ENCODE peak calls at places on chromosomes 12 and 14, in seven cellular contexts. X, M, D, W, S, C and F are unnamed samples.
A peak's percentile ranks its signal among the peaks of the same experiment; 100 is the strongest.

GRCh38 chr12:130186631-130187269 is 24.5 kb downstream of the FZD10 start:
- DNase-seq in X (peak; percentile 16), M (no peak), D (no peak), W (no peak), S (no peak), C (no peak), F (no peak)

GRCh38 chr12:88683628-88684027 is 103.4 kb upstream of the KITLG start:
- DNase-seq in X (no peak), M (no peak), D (no peak), W (no peak), S (no peak), C (no peak), F (no peak)

GRCh38 chr14:22466520-22466919 is 122.5 kb downstream of the DAD1 start:
- DNase-seq in X (no peak), M (no peak), D (no peak), W (no peak), S (peak; percentile 46), C (peak; percentile 33), F (no peak)

GRCh38 chr12:109433618-109434017 is 43.5 kb downstream of the KCTD10 start:
- DNase-seq in X (peak; percentile 6), M (no peak), D (no peak), W (no peak), S (no peak), C (no peak), F (no peak)

GRCh38 chr12:26303418-26303817 is 108.0 kb downstream of the SSPN start:
- DNase-seq in X (no peak), M (no peak), D (no peak), W (no peak), S (no peak), C (no peak), F (no peak)

GRCh38 chr12:30067156-30067555 is 283.4 kb upstream of the TMTC1 start:
- DNase-seq in X (no peak), M (no peak), D (no peak), W (no peak), S (no peak), C (peak; percentile 22), F (no peak)

GRCh38 chr12:28331130-28331529 is 140.9 kb downstream of the CCDC91 start:
- DNase-seq in X (no peak), M (no peak), D (no peak), W (no peak), S (no peak), C (peak; percentile 26), F (no peak)

GRCh38 chr12:72272731-72273498 is 745 bp downstream of the TRHDE start:
- DNase-seq in X (peak; percentile 38), M (peak; percentile 63), D (no peak), W (no peak), S (no peak), C (peak; percentile 65), F (no peak)

GRCh38 chr14:20400965-20401593 is 12.2 kb downstream of the TEP1 start:
- DNase-seq in X (no peak), M (no peak), D (no peak), W (no peak), S (no peak), C (peak; percentile 7), F (no peak)

GRCh38 chr12:29831173-29831572 is 47.4 kb upstream of the TMTC1 start:
- DNase-seq in X (no peak), M (no peak), D (no peak), W (no peak), S (no peak), C (no peak), F (no peak)

GRCh38 chr12:110001596-110001995 is 2.4 kb downstream of the ANKRD13A start:
- DNase-seq in X (no peak), M (no peak), D (no peak), W (no peak), S (no peak), C (peak; percentile 95), F (no peak)

GRCh38 chr14:105105158-105105557 is 39.9 kb upstream of the GPR132 start:
- DNase-seq in X (no peak), M (no peak), D (no peak), W (no peak), S (no peak), C (no peak), F (no peak)

GRCh38 chr14:92586001-92586947 is 72.7 kb downstream of the RIN3 start:
- DNase-seq in X (no peak), M (no peak), D (no peak), W (no peak), S (no peak), C (peak; percentile 100), F (no peak)

GRCh38 chr12:115201928-115202327 is 518.0 kb upstream of the TBX3 start:
- DNase-seq in X (no peak), M (no peak), D (no peak), W (no peak), S (no peak), C (no peak), F (no peak)

GRCh38 chr14:33702293-33702692 is 248.6 kb downstream of the EGLN3 start:
- DNase-seq in X (no peak), M (no peak), D (no peak), W (no peak), S (no peak), C (no peak), F (no peak)

GRCh38 chr12:46786774-46787173 is 39.0 kb downstream of the SLC38A4 start:
- DNase-seq in X (no peak), M (no peak), D (no peak), W (no peak), S (no peak), C (peak; percentile 62), F (no peak)

GRCh38 chr14:99596071-99596627 is 7.9 kb downstream of the CCDC85C start:
- DNase-seq in X (no peak), M (no peak), D (no peak), W (no peak), S (no peak), C (no peak), F (no peak)

GRCh38 chr12:80269953-80270552 is 170.7 kb downstream of the OTOGL start:
- DNase-seq in X (peak; percentile 13), M (peak; percentile 59), D (no peak), W (no peak), S (peak; percentile 38), C (no peak), F (no peak)

GRCh38 chr12:3329361-3329760 is 161.6 kb upstream of the PRMT8 start:
- DNase-seq in X (no peak), M (no peak), D (no peak), W (no peak), S (no peak), C (no peak), F (no peak)

GRCh38 chr14:63924375-63924774 is 71.6 kb downstream of the SYNE2 start:
- DNase-seq in X (no peak), M (no peak), D (no peak), W (no peak), S (no peak), C (no peak), F (no peak)

GRCh38 chr14:90341784-90342183 is 10.0 kb upstream of the NRDE2 start:
- DNase-seq in X (no peak), M (no peak), D (no peak), W (no peak), S (no peak), C (no peak), F (no peak)

GRCh38 chr14:54792288-54792687 is 110.3 kb downstream of the GCH1 start:
- DNase-seq in X (no peak), M (no peak), D (no peak), W (no peak), S (no peak), C (no peak), F (no peak)

GRCh38 chr14:102116361-102117180 is 23.1 kb upstream of the WDR20 start:
- DNase-seq in X (no peak), M (no peak), D (no peak), W (no peak), S (no peak), C (no peak), F (no peak)

GRCh38 chr12:40101747-40102146 is 4.1 kb downstream of the SLC2A13 start:
- DNase-seq in X (no peak), M (no peak), D (no peak), W (no peak), S (no peak), C (no peak), F (no peak)

GRCh38 chr14:97948841-97949240 is 1151.7 kb downstream of the VRK1 start:
- DNase-seq in X (no peak), M (no peak), D (no peak), W (no peak), S (no peak), C (no peak), F (no peak)